ENCODE peak calls at places on chromosomes 5 and 9, in ten cellular contexts. F is cardiac muscle cell, N is fibroblast of mammary gland, T is bronchial epithelial cell, O is ascending aorta, K is HCT116, I is foreskin fibroblast, C is tibial nerve, M is cardiac fibroblast, L is PC-3. Y is an unnamed sample.

GRCh38 chr5:150255659-150256415 is 33.7 kb downstream of the CAMK2A start:
- DNase-seq in L (no peak), F (peak), T (no peak), N (no peak), C (no peak), I (no peak), M (no peak), O (no peak), K (no peak), Y (no peak)

GRCh38 chr5:169350016-169350415 is 49.1 kb upstream of the SLIT3 start:
- DNase-seq in O (no peak), N (peak), K (no peak), F (peak), M (peak), C (no peak), T (peak), I (peak), L (peak), Y (no peak)

GRCh38 chr5:81909677-81910076 is 62.1 kb upstream of the ATG10 start:
- DNase-seq in C (no peak), F (no peak), O (no peak), T (no peak), L (no peak), M (no peak), K (no peak), N (no peak), I (no peak), Y (no peak)

GRCh38 chr9:32603914-32604852 is 31.2 kb upstream of the NDUFB6 start:
- DNase-seq in K (peak), O (no peak), N (peak), F (no peak), L (peak), C (no peak), I (no peak), M (peak), T (peak), Y (no peak)

GRCh38 chr9:38689678-38690077 is 30.3 kb downstream of the FAM240B start:
- DNase-seq in L (no peak), C (no peak), F (peak), M (peak), K (no peak), N (no peak), O (no peak), T (no peak), I (no peak), Y (no peak)

GRCh38 chr9:123246534-123246933 is 21.9 kb downstream of the STRBP start:
- DNase-seq in I (no peak), T (no peak), K (no peak), N (no peak), F (peak), C (no peak), O (no peak), M (peak), L (peak), Y (no peak)

GRCh38 chr5:62134811-62135210 is 171.2 kb upstream of the KIF2A start:
- DNase-seq in F (no peak), I (no peak), M (no peak), O (no peak), K (no peak), C (no peak), N (no peak), T (peak), L (no peak), Y (no peak)

GRCh38 chr9:94761506-94761905 is 35.0 kb downstream of the AOPEP start:
- DNase-seq in F (peak), N (no peak), K (no peak), O (no peak), T (peak), C (no peak), I (no peak), L (no peak), M (peak), Y (no peak)

GRCh38 chr5:159034083-159034824 is 65.5 kb downstream of the EBF1 start:
- DNase-seq in M (peak), O (no peak), I (no peak), N (peak), F (peak), L (peak), C (no peak), T (no peak), K (no peak), Y (no peak)

GRCh38 chr5:36367524-36367923 is 65.8 kb upstream of the RANBP3L start:
- DNase-seq in C (no peak), I (no peak), M (peak), T (no peak), F (peak), K (no peak), O (no peak), L (no peak), N (peak), Y (no peak)

GRCh38 chr9:101737705-101738565 is 512 bp downstream of the GRIN3A start:
- DNase-seq in M (peak), I (no peak), O (no peak), F (no peak), L (no peak), C (no peak), N (no peak), T (no peak), K (no peak), Y (no peak)

GRCh38 chr9:33354651-33355211 is 47.6 kb downstream of the AQP7 start:
- DNase-seq in C (no peak), K (no peak), O (no peak), N (no peak), M (peak), L (peak), F (peak), I (no peak), T (peak), Y (no peak)

GRCh38 chr9:98852463-98852735 is 44.9 kb downstream of the GALNT12 start:
- DNase-seq in F (no peak), O (no peak), T (no peak), K (no peak), I (no peak), M (no peak), L (no peak), N (no peak), C (no peak), Y (no peak)

GRCh38 chr5:55418994-55419991 is 111.5 kb downstream of the MTREX start:
- DNase-seq in O (no peak), N (peak), I (peak), L (no peak), C (no peak), M (peak), K (no peak), F (peak), T (no peak), Y (no peak)

GRCh38 chr5:126917918-126918623 is 112.3 kb downstream of the MARCHF3 start:
- DNase-seq in C (no peak), F (peak), I (peak), M (peak), L (peak), N (peak), T (peak), K (no peak), O (no peak), Y (no peak)

GRCh38 chr5:77630246-77631165 is 8.0 kb downstream of the OTP start:
- DNase-seq in F (no peak), M (no peak), L (peak), C (no peak), K (peak), N (no peak), I (peak), O (no peak), T (no peak), Y (no peak)

GRCh38 chr5:56761486-56761885 is 53.9 kb upstream of the MAP3K1 start:
- DNase-seq in M (no peak), F (no peak), I (no peak), L (no peak), K (no peak), O (no peak), T (no peak), C (no peak), N (no peak), Y (no peak)

GRCh38 chr9:112547712-112548440 is 61.2 kb downstream of the KIAA1958 start:
- DNase-seq in T (no peak), M (no peak), O (no peak), N (no peak), I (no peak), C (no peak), F (no peak), L (no peak), K (no peak), Y (no peak)

GRCh38 chr9:92686954-92687353 is 17.0 kb upstream of the IPPK start:
- DNase-seq in O (no peak), I (no peak), K (no peak), T (no peak), N (no peak), F (no peak), L (peak), M (peak), C (no peak), Y (no peak)

GRCh38 chr5:132264546-132265335 is 7.2 kb downstream of the PDLIM4 start:
- DNase-seq in N (no peak), K (no peak), L (no peak), F (no peak), O (no peak), C (no peak), T (no peak), M (no peak), I (no peak), Y (no peak)

GRCh38 chr9:14218253-14218652 is 95.7 kb downstream of the NFIB start:
- DNase-seq in T (no peak), C (no peak), M (no peak), O (no peak), L (no peak), K (no peak), F (no peak), I (no peak), N (no peak), Y (no peak)

GRCh38 chr5:395156-395920 is 47.6 kb upstream of the EXOC3 start:
- DNase-seq in T (no peak), C (no peak), L (peak), K (no peak), I (peak), O (no peak), M (peak), N (peak), F (peak), Y (no peak)

GRCh38 chr5:154384480-154385235 is 61.1 kb upstream of the SAP30L start:
- DNase-seq in C (no peak), T (no peak), M (no peak), L (no peak), N (no peak), O (no peak), F (no peak), K (no peak), I (no peak), Y (no peak)

GRCh38 chr9:130017035-130017909 is 25.7 kb downstream of the FNBP1 start:
- DNase-seq in F (no peak), L (no peak), K (no peak), T (no peak), I (no peak), M (no peak), O (no peak), N (no peak), C (no peak), Y (no peak)

GRCh38 chr5:168786142-168786541 is 207.0 kb upstream of the PANK3 start:
- DNase-seq in F (no peak), L (peak), C (no peak), M (no peak), O (no peak), N (no peak), K (peak), I (no peak), T (no peak), Y (no peak)

GRCh38 chr5:1522601-1523479 is 920 bp downstream of the LPCAT1 start:
- DNase-seq in I (no peak), O (peak), T (no peak), F (no peak), L (no peak), N (no peak), C (peak), K (no peak), M (peak), Y (peak)

GRCh38 chr5:139646912-139647391 is 1.2 kb upstream of the CXXC5 start:
- DNase-seq in L (no peak), M (no peak), K (no peak), C (no peak), T (no peak), N (no peak), O (no peak), F (no peak), I (no peak), Y (no peak)

GRCh38 chr5:55313870-55314617 is 6.3 kb downstream of the MTREX start:
- DNase-seq in M (no peak), L (no peak), O (no peak), C (no peak), I (no peak), N (no peak), K (no peak), F (no peak), T (no peak), Y (no peak)

GRCh38 chr5:131303537-131303936 is 39.7 kb downstream of the CDC42SE2 start:
- DNase-seq in N (peak), F (peak), L (no peak), K (no peak), I (peak), O (no peak), M (peak), T (peak), C (no peak), Y (no peak)

GRCh38 chr5:132414634-132415377 is 45.3 kb downstream of the SLC22A5 start:
- DNase-seq in T (peak), F (peak), O (no peak), K (peak), L (peak), M (peak), C (no peak), I (no peak), N (peak), Y (no peak)

GRCh38 chr5:123906698-123907295 is 394.8 kb downstream of the CSNK1G3 start:
- DNase-seq in K (no peak), C (no peak), O (no peak), M (no peak), T (no peak), F (no peak), N (no peak), I (no peak), L (no peak), Y (no peak)

GRCh38 chr9:27534658-27535209 is 5.1 kb upstream of the MOB3B start:
- DNase-seq in F (no peak), T (no peak), L (no peak), K (no peak), M (no peak), O (no peak), N (no peak), C (no peak), I (no peak), Y (no peak)

GRCh38 chr9:6669881-6670280 is 24.4 kb upstream of the GLDC start:
- DNase-seq in N (no peak), O (no peak), I (no peak), M (no peak), F (no peak), T (no peak), C (no peak), L (no peak), K (no peak), Y (no peak)

GRCh38 chr9:5958273-5958672 is 57.2 kb downstream of the RANBP6 start:
- DNase-seq in T (no peak), M (no peak), N (no peak), L (no peak), C (no peak), O (no peak), F (no peak), I (no peak), K (no peak), Y (no peak)

GRCh38 chr5:67773439-67773988 is 442.0 kb upstream of the PIK3R1 start:
- DNase-seq in I (peak), N (peak), F (peak), O (no peak), C (peak), K (peak), T (peak), L (no peak), M (peak), Y (no peak)

GRCh38 chr9:91930475-91930874 is 19.6 kb downstream of the ROR2 start:
- DNase-seq in C (no peak), T (peak), N (peak), L (no peak), O (no peak), M (peak), K (no peak), I (no peak), F (peak), Y (no peak)

GRCh38 chr5:17802256-17802655 is 168.0 kb downstream of the TAF11L14 start:
- DNase-seq in O (no peak), K (no peak), M (no peak), T (no peak), I (no peak), C (no peak), L (no peak), F (no peak), N (no peak), Y (no peak)

GRCh38 chr9:136664000-136664798 is 1.5 kb downstream of the EGFL7 start:
- DNase-seq in C (no peak), L (no peak), F (no peak), N (no peak), M (no peak), O (no peak), T (no peak), I (no peak), K (no peak), Y (no peak)
- H3K4me3 ChIP-seq in C (peak), L (no peak), F (no peak), N (no peak), M (peak), O (peak), T (no peak), I (no peak), K (no peak), Y (peak)

GRCh38 chr9:97801180-97801579 is 51.8 kb upstream of the FOXE1 start:
- DNase-seq in O (no peak), K (no peak), T (no peak), M (no peak), N (no peak), F (no peak), I (no peak), L (no peak), C (no peak), Y (no peak)

GRCh38 chr9:97804059-97804365 is 49.0 kb upstream of the FOXE1 start:
- DNase-seq in M (no peak), C (no peak), N (no peak), F (no peak), O (no peak), T (no peak), L (no peak), I (no peak), K (no peak), Y (no peak)

GRCh38 chr9:97802276-97802675 is 50.8 kb upstream of the FOXE1 start:
- DNase-seq in O (no peak), F (peak), T (peak), I (peak), M (peak), K (peak), L (peak), N (peak), C (no peak), Y (no peak)

GRCh38 chr9:97806721-97807120 is 46.3 kb upstream of the FOXE1 start:
- DNase-seq in L (no peak), F (no peak), N (no peak), M (no peak), O (no peak), T (peak), K (no peak), I (no peak), C (no peak), Y (no peak)

DNA sequence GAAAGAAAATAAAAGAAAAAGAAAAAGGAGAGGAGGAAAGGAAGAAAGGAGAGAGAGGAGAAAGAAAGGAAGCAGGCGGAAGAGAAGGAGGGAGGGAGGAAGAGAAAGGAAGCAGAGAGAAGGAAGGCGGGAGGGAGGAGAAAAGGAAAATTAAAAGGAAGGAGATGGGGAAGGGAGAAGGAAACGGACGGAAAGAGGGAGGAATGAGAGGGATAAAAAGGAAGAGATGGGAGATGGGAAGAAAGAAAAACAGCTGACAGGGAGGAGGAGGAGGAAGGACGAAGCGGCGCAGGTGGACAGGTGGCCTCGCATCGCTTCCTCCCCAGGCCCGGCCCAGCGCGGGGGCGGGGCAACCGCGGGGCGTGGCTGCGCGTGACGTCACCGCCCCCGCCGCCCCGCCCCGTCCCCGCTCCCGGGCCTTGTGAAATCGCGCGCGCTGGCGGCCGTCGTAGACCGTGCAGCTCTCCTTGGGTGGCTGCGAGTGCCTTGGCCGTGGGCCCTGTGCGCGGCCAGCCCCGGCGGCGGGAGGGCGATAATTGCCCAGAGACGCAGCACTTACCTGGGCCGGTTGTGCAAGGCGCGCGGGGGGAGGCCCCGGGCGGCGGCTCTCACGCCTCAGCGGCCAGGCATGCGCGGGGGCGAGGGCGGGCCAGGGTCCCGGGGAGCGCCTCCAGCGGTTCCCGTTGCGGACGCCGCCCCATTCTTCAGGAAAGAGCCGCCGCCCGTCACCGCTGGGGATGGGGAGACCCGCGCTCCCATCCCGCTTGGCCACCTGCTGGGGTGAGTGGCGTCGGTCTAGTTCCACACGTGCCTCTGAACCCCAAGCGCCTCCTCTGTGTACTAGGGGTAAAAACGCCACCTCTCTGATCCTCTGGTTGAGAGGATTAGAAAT is 49.6 kb upstream of the FOXE1 start:
- DNase-seq in M (peak), C (peak), I (peak), O (no peak), F (peak), K (peak), T (peak), N (peak), L (peak), Y (no peak)
- TF ChIP-seq CTCF in M (no peak), C (peak), I (no peak), O (no peak), F (peak), K (peak), T (no peak), N (no peak), L (no peak), Y (no peak)

GRCh38 chr5:7705261-7705660 is 145.7 kb downstream of the CFAP90 start:
- DNase-seq in C (no peak), O (no peak), L (no peak), F (no peak), N (no peak), K (no peak), M (no peak), I (no peak), T (no peak), Y (no peak)

GRCh38 chr5:7706214-7706613 is 144.7 kb downstream of the CFAP90 start:
- DNase-seq in N (no peak), K (no peak), I (no peak), T (no peak), C (no peak), F (no peak), M (no peak), O (no peak), L (no peak), Y (no peak)

GRCh38 chr5:7705736-7706135 is 145.2 kb downstream of the CFAP90 start:
- DNase-seq in M (no peak), T (no peak), O (no peak), N (no peak), K (no peak), I (no peak), F (no peak), L (no peak), C (no peak), Y (no peak)
- H3K4me3 ChIP-seq in M (no peak), T (no peak), O (no peak), N (no peak), K (no peak), I (no peak), F (no peak), L (no peak), C (no peak), Y (no peak)

GRCh38 chr5:20470997-20471396 is 483.0 kb upstream of the CDH18 start:
- DNase-seq in I (no peak), T (no peak), O (no peak), F (no peak), M (no peak), K (no peak), L (no peak), C (no peak), N (no peak), Y (no peak)

GRCh38 chr5:20469792-20470191 is 481.8 kb upstream of the CDH18 start:
- DNase-seq in L (peak), K (no peak), M (no peak), O (no peak), C (no peak), T (no peak), N (no peak), F (no peak), I (no peak), Y (no peak)

GRCh38 chr5:20466507-20466906 is 478.5 kb upstream of the CDH18 start:
- DNase-seq in T (no peak), O (no peak), N (no peak), I (no peak), C (no peak), F (no peak), K (no peak), M (no peak), L (no peak), Y (no peak)

DNA sequence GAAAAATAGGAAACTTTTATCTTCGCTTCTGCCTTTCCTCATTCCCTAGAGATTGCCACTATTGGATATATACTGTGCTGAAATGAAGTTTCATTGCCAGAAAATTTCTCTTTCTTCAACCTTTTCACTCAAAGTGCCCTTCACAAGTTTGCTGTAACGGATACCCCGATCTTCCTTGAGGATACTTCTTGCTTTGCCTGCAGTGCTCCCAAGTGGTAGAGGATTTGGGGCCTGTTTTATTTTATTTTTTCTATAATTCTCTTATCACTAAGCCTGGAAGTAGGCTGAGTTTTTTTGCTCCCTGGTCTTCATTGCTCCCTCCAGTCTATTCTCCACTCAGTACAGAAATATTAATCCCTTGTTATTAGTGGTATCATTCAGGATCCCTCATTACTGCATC is 481.4 kb upstream of the CDH18 start:
- DNase-seq in M (no peak), N (no peak), I (no peak), C (no peak), F (no peak), L (no peak), T (no peak), K (no peak), O (no peak), Y (no peak)
- TF ChIP-seq CTCF in M (no peak), N (no peak), I (no peak), C (no peak), F (no peak), L (no peak), T (no peak), K (no peak), O (no peak), Y (no peak)

Y was measured in thoracic aorta.